ENCODE peak calls at places on chromosome 6, in four cellular contexts. N is brain microvascular endothelial cell, P is coronary artery, W is HCT116. Y is an unnamed sample.

GRCh38 chr6:136511397-136511796 is 38.8 kb downstream of the MAP7 start:
- DNase-seq in N (no peak), P (no peak), W (no peak), Y (no peak)

GRCh38 chr6:156991971-156992370 is 214.8 kb downstream of the ARID1B start:
- DNase-seq in N (no peak), P (no peak), W (no peak), Y (no peak)

GRCh38 chr6:141580121-141580520 is 552.6 kb upstream of the GJE1 start:
- DNase-seq in N (no peak), P (no peak), W (no peak), Y (no peak)

GRCh38 chr6:33577106-33577535 is 3.0 kb downstream of the BAK1 start:
- DNase-seq in N (no peak), P (no peak), W (no peak), Y (no peak)

GRCh38 chr6:106102034-106102433 is 15.9 kb downstream of the PRDM1 start:
- DNase-seq in N (no peak), P (no peak), W (no peak), Y (no peak)

GRCh38 chr6:149080511-149080910 is 237.0 kb upstream of the TAB2 start:
- DNase-seq in N (peak; percentile 69), P (no peak), W (no peak), Y (peak; percentile 39)

GRCh38 chr6:44627091-44627878 is 239.8 kb downstream of the CDC5L start:
- DNase-seq in N (no peak), P (no peak), W (no peak), Y (no peak)

GRCh38 chr6:37155394-37156312 is 14.3 kb upstream of the PIM1 start:
- DNase-seq in N (no peak), P (no peak), W (no peak), Y (no peak)

GRCh38 chr6:101770116-101770515 is 376.6 kb downstream of the GRIK2 start:
- DNase-seq in N (no peak), P (no peak), W (no peak), Y (no peak)

GRCh38 chr6:106608080-106608668 is 21.1 kb downstream of the RTN4IP1 start:
- DNase-seq in N (peak; percentile 56), P (no peak), W (peak; percentile 64), Y (peak; percentile 32)

GRCh38 chr6:2556761-2557160 is 194.0 kb downstream of the MYLK4 start:
- DNase-seq in N (peak; percentile 71), P (no peak), W (no peak), Y (no peak)

GRCh38 chr6:125188594-125189203 is 35.1 kb downstream of the TPD52L1 start:
- DNase-seq in N (no peak), P (no peak), W (no peak), Y (no peak)

GRCh38 chr6:166627875-166628849 is 1.1 kb upstream of the RPS6KA2 start:
- DNase-seq in N (no peak), P (peak; percentile 83), W (no peak), Y (no peak)

GRCh38 chr6:167580512-167580911 is 246.2 kb upstream of the AFDN start:
- DNase-seq in N (no peak), P (no peak), W (no peak), Y (no peak)

GRCh38 chr6:134288538-134289203 is 29.2 kb downstream of the SGK1 start:
- DNase-seq in N (peak; percentile 85), P (no peak), W (no peak), Y (peak; percentile 85)

GRCh38 chr6:41036188-41036587 is 2.8 kb downstream of the UNC5CL start:
- DNase-seq in N (no peak), P (no peak), W (peak; percentile 19), Y (no peak)

GRCh38 chr6:57173886-57174510 is 1.9 kb downstream of the BAG2 start:
- DNase-seq in N (peak; percentile 48), P (no peak), W (peak; percentile 36), Y (peak; percentile 67)
- H3K4me3 ChIP-seq in N (peak overlapping the region; percentile 71), P (peak overlapping the region; percentile 76), W (peak overlapping the region; percentile 78), Y (peak overlapping the region; percentile 90)

GRCh38 chr6:35037289-35038038 is 103.7 kb downstream of the TCP11 start:
- DNase-seq in N (no peak), P (no peak), W (no peak), Y (no peak)
- H3K4me3 ChIP-seq in N (no peak overlapping the region), P (no peak overlapping the region), W (no peak overlapping the region), Y (no peak overlapping the region)

DNA sequence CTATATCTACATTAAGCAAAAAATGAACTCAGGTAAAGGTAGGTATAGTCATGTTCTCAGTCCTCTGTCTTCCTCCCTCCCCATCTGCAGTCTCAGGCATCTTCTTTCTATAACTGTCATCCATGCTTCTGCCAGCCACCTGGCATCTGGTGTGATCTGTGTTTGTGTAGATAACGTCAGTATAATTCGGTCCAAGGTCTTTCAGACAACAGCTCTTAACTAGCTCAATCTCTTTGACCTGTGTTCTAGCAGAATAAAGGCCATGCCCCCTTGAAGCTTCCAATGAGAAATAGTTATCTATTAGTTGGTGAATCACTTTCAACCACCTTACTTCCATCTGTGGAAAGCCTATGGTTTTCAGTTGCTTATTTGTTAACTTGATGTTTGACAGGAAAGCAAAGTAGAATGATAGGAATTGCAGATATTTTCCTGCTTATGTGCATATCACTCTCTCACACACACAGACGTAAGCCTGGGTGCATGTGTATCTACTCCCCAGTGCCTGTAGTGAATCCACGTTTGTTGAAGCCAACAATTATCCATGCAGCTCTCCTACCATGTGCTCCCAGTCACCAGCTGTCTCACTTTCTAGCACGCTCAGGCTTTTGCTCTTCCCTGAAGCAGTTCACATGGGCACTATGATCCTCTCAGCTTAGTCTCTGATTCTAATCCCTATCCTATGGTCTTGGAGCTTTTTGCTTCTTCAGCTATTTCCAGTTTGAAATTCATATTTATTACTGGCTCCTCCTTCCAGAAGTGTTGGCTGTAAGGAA is 433.7 kb upstream of the MANEA start:
- DNase-seq in N (no peak), P (no peak), W (no peak), Y (no peak)
- H3K4me3 ChIP-seq in N (no peak overlapping the region), P (no peak overlapping the region), W (no peak overlapping the region), Y (no peak overlapping the region)

GRCh38 chr6:163405412-163406309 is 8.9 kb upstream of the QKI start:
- DNase-seq in N (no peak), P (no peak), W (no peak), Y (no peak)
- H3K4me3 ChIP-seq in N (peak overlapping the region; percentile 29), P (peak overlapping the region; percentile 60), W (no peak overlapping the region), Y (peak overlapping the region; percentile 24)

GRCh38 chr6:76381612-76382011 is 309.1 kb upstream of the IMPG1 start:
- DNase-seq in N (no peak), P (no peak), W (no peak), Y (no peak)

GRCh38 chr6:76382201-76382600 is 309.7 kb upstream of the IMPG1 start:
- DNase-seq in N (no peak), P (no peak), W (no peak), Y (no peak)
- H3K4me3 ChIP-seq in N (no peak overlapping the region), P (no peak overlapping the region), W (no peak overlapping the region), Y (no peak overlapping the region)

GRCh38 chr6:13544454-13545186 is 29.8 kb upstream of the SIRT5 start:
- DNase-seq in N (no peak), P (no peak), W (no peak), Y (no peak)
- H3K4me3 ChIP-seq in N (no peak overlapping the region), P (no peak overlapping the region), W (no peak overlapping the region), Y (no peak overlapping the region)

GRCh38 chr6:170007468-170008240 is 256.2 kb downstream of the ERMARD start:
- DNase-seq in N (no peak), P (no peak), W (no peak), Y (no peak)
- H3K4me3 ChIP-seq in N (no peak overlapping the region), P (no peak overlapping the region), W (no peak overlapping the region), Y (no peak overlapping the region)

DNA sequence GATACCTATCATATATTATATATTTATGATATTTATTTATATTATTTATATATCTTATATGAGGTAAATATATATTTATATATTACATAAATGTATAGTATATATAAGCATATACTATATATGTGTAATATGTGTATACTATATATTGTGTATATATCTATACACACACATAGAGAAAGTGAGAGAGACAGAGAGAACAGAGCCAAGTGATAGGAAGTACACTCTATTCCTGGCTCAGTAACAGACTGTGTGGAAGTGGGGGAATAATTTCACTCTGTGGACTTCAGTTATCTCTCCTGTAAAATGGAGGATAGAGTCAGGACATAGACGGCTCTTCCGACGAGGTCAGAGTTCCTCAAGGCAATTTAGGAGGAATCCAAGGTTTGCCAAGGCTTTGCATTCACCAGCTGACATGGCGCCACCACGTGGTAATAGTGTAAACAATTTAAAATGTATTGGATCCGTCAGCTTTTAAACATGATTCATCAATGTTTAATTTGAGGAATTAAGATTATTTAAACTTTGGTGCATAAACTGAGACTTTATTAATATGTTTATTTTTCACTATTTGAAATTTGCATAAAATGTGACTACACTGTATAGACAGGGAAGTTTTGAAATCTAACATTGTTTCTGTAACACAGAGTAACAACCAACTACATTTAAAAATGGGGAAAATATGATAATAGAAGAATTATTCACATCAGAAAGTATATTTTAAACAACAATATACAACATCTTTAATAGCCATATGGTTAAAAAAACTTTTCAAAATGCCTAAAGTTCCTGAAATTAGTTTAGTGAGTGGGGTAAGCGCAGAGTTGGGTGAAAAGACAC is 75.4 kb upstream of the TMEM244 start:
- DNase-seq in N (peak; percentile 52), P (no peak), W (peak; percentile 81), Y (peak; percentile 67)
- H3K4me3 ChIP-seq in N (peak overlapping the region; percentile 18), P (no peak overlapping the region), W (no peak overlapping the region), Y (no peak overlapping the region)

GRCh38 chr6:10555625-10556309 is 34.6 kb downstream of the GCNT2 start:
- DNase-seq in N (peak; percentile 23), P (no peak), W (no peak), Y (peak; percentile 2)

GRCh38 chr6:10556496-10557391 is 35.6 kb downstream of the GCNT2 start:
- DNase-seq in N (no peak), P (no peak), W (no peak), Y (no peak)

GRCh38 chr6:10558575-10558974 is 37.4 kb downstream of the GCNT2 start:
- DNase-seq in N (no peak), P (no peak), W (no peak), Y (no peak)

GRCh38 chr6:10559492-10560150 is 38.5 kb downstream of the GCNT2 start:
- DNase-seq in N (no peak), P (no peak), W (no peak), Y (no peak)

GRCh38 chr6:10557886-10558285 is 36.7 kb downstream of the GCNT2 start:
- DNase-seq in N (no peak), P (no peak), W (no peak), Y (no peak)
- H3K4me3 ChIP-seq in N (no peak overlapping the region), P (no peak overlapping the region), W (no peak overlapping the region), Y (no peak overlapping the region)

GRCh38 chr6:75249837-75250236 is 6.2 kb upstream of the COX7A2 start:
- DNase-seq in N (no peak), P (no peak), W (no peak), Y (no peak)

GRCh38 chr6:75246386-75246785 is 2.8 kb upstream of the COX7A2 start:
- DNase-seq in N (no peak), P (no peak), W (no peak), Y (no peak)

GRCh38 chr6:75250552-75250951 is 7.0 kb upstream of the COX7A2 start:
- DNase-seq in N (no peak), P (no peak), W (no peak), Y (no peak)
- H3K4me3 ChIP-seq in N (no peak overlapping the region), P (no peak overlapping the region), W (no peak overlapping the region), Y (no peak overlapping the region)